ENCODE peak calls at places on chromosomes 7 and 10, in five cellular contexts. One of them, this sample, is unnamed.

GRCh38 chr7:91397612-91398011 is 133.4 kb downstream of the FZD1 start:
- DNase-seq in uterus: no peak
- DNase-seq in A549: no peak
- DNase-seq in ELR: no peak
- DNase-seq in OCI-M1: no peak
- DNase-seq in this sample: no peak

GRCh38 chr10:96626795-96627194 is 40.0 kb upstream of the TM9SF3 start:
- DNase-seq in uterus: no peak
- DNase-seq in A549: peak; percentile 21
- DNase-seq in ELR: peak; percentile 21
- DNase-seq in OCI-M1: peak; percentile 45
- DNase-seq in this sample: no peak

GRCh38 chr10:21336476-21337170 is 188.9 kb downstream of the SKIDA1 start:
- DNase-seq in uterus: peak; percentile 53
- DNase-seq in A549: peak; percentile 97
- DNase-seq in ELR: peak; percentile 99
- DNase-seq in OCI-M1: peak; percentile 62
- DNase-seq in this sample: no peak

GRCh38 chr10:26367771-26368170 is 70.4 kb upstream of the APBB1IP start:
- DNase-seq in uterus: no peak
- DNase-seq in A549: peak; percentile 63
- DNase-seq in ELR: peak; percentile 63
- DNase-seq in OCI-M1: peak; percentile 49
- DNase-seq in this sample: no peak

GRCh38 chr10:132867801-132868644 is 74.3 kb downstream of the CFAP46 start:
- DNase-seq in uterus: peak; percentile 10
- DNase-seq in A549: no peak
- DNase-seq in ELR: no peak
- DNase-seq in OCI-M1: no peak
- DNase-seq in this sample: no peak

GRCh38 chr7:149285581-149285975 is 23.6 kb downstream of the ZNF783 start:
- DNase-seq in uterus: no peak
- DNase-seq in A549: peak; percentile 15
- DNase-seq in ELR: peak; percentile 39
- DNase-seq in OCI-M1: no peak
- DNase-seq in this sample: no peak

GRCh38 chr10:29811751-29812427 is 177.1 kb upstream of the SVIL start:
- DNase-seq in uterus: peak; percentile 92
- DNase-seq in A549: peak; percentile 89
- DNase-seq in ELR: peak; percentile 67
- DNase-seq in OCI-M1: peak; percentile 11
- DNase-seq in this sample: peak; percentile 52

GRCh38 chr7:141572175-141572574 is 21.0 kb downstream of the AGK start:
- DNase-seq in uterus: no peak
- DNase-seq in A549: no peak
- DNase-seq in ELR: no peak
- DNase-seq in OCI-M1: no peak
- DNase-seq in this sample: no peak

GRCh38 chr10:115975506-115975905 is 297.5 kb downstream of the GFRA1 start:
- DNase-seq in uterus: no peak
- DNase-seq in A549: no peak
- DNase-seq in ELR: no peak
- DNase-seq in OCI-M1: no peak
- DNase-seq in this sample: no peak

GRCh38 chr10:4266387-4267083 is 481.5 kb upstream of the KLF6 start:
- DNase-seq in uterus: no peak
- DNase-seq in A549: no peak
- DNase-seq in ELR: no peak
- DNase-seq in OCI-M1: peak; percentile 12
- DNase-seq in this sample: no peak

GRCh38 chr7:98168181-98168903 is 42.9 kb upstream of the BHLHA15 start:
- DNase-seq in uterus: peak; percentile 66
- DNase-seq in A549: peak; percentile 71
- DNase-seq in ELR: peak; percentile 70
- DNase-seq in OCI-M1: peak; percentile 85
- DNase-seq in this sample: peak; percentile 26